ENCODE peak calls at places on chromosomes 12 and 14, in seven cellular contexts. I is endodermal cell, D is thoracic aorta, U is stomach, S is testis, T is tibial artery, O is colonic mucosa. E is an unnamed sample.

GRCh38 chr12:61546296-61546695 is 713.9 kb upstream of the USP15 start:
- DNase-seq in I (peak), D (no peak), U (no peak), S (no peak), T (no peak), O (no peak), E (peak)

GRCh38 chr14:36619131-36619530 is 36.7 kb upstream of the NKX2-8 start:
- DNase-seq in I (no peak), D (no peak), U (no peak), S (no peak), T (no peak), O (no peak), E (no peak)

GRCh38 chr12:88067301-88067700 is 38.1 kb upstream of the C12orf50 start:
- DNase-seq in I (no peak), D (no peak), U (no peak), S (no peak), T (no peak), O (no peak), E (no peak)

GRCh38 chr14:20714593-20715250 is 26.2 kb downstream of the ANG start:
- DNase-seq in I (no peak), D (peak), U (peak), S (peak), T (peak), O (peak), E (peak)

GRCh38 chr14:37232907-37233481 is 35.3 kb downstream of the MIPOL1 start:
- DNase-seq in I (no peak), D (no peak), U (no peak), S (no peak), T (no peak), O (no peak), E (no peak)

GRCh38 chr12:126684703-126685102 is 1582.3 kb upstream of the TMEM132C start:
- DNase-seq in I (no peak), D (no peak), U (no peak), S (no peak), T (no peak), O (no peak), E (no peak)

GRCh38 chr14:74574706-74575105 is 37.3 kb downstream of the LTBP2 start:
- DNase-seq in I (no peak), D (no peak), U (no peak), S (no peak), T (no peak), O (no peak), E (no peak)

GRCh38 chr12:116924558-116925453 is 14.1 kb downstream of the FBXW8 start:
- DNase-seq in I (peak), D (no peak), U (no peak), S (no peak), T (no peak), O (no peak), E (no peak)

GRCh38 chr12:14896477-14897184 is 11.0 kb upstream of the MGP start:
- DNase-seq in I (no peak), D (no peak), U (no peak), S (no peak), T (no peak), O (no peak), E (no peak)
- H3K27ac ChIP-seq in I (no peak), D (peak), U (peak), S (no peak), T (peak), O (no peak), E (peak)

DNA sequence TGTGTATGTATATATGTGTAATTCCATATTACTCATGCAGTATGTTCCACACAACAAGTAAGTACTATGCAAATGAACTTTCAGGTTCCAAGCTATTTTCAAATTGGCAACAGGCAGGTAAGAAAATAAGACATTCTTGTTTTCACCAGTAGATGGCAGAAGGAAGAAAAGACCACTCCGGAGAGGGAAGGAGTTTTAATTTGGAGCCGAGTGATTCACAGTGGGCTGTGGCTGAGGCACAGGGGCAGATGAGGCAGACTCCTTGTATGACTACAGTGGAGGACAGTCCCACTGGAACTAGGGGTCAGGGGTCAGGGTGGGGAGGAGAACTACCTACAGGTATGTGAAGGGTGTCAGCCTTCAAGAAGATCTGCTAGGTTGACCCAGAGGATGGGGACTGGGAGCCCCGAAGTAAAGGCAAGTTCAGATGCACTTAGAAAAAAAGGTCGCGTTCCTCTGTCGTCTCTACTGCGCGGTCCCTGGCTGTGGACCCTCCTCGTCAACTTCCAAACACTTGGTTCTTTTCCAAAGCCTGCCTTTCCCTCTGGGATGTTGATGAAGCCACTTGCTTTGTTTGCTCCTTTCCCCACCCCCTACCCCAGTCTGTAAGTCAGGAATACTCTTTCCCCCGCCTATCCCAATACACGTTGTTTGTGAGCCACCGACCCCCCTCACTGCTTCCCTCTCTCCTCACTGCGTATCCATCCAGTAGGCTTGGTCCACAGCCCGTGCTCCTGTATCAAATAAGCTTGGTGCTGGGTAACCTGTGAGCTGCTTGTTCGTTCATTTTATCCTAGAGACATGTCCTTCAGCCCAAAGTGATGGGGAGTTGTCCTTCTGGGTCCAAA is 24.1 kb downstream of the DDX47 start:
- DNase-seq in I (peak), D (peak), U (peak), S (no peak), T (peak), O (peak), E (no peak)
- TF ChIP-seq CTCF in I (peak), D (peak), U (peak), S (no peak), T (peak), O (peak), E (peak)

GRCh38 chr12:139585-139984 is 73.0 kb downstream of the IQSEC3 start:
- DNase-seq in I (peak), D (no peak), U (no peak), S (no peak), T (no peak), O (no peak), E (no peak)

GRCh38 chr12:145369-145960 is 68.5 kb downstream of the SLC6A12 start:
- DNase-seq in I (no peak), D (no peak), U (no peak), S (no peak), T (no peak), O (no peak), E (no peak)

GRCh38 chr12:144650-145284 is 69.2 kb downstream of the SLC6A12 start:
- DNase-seq in I (no peak), D (no peak), U (no peak), S (no peak), T (no peak), O (peak), E (no peak)

GRCh38 chr12:147242-147641 is 66.7 kb downstream of the SLC6A12 start:
- DNase-seq in I (no peak), D (no peak), U (no peak), S (no peak), T (no peak), O (no peak), E (no peak)

GRCh38 chr12:143964-144649 is 69.8 kb downstream of the SLC6A12 start:
- DNase-seq in I (no peak), D (no peak), U (peak), S (no peak), T (no peak), O (peak), E (no peak)
- H3K4me3 ChIP-seq in I (no peak), D (no peak), U (no peak), S (no peak), T (no peak), O (no peak), E (no peak)

GRCh38 chr12:113062502-113063395 is 6.2 kb downstream of the DTX1 start:
- DNase-seq in I (no peak), D (no peak), U (no peak), S (no peak), T (no peak), O (no peak), E (no peak)

GRCh38 chr12:113063396-113064350 is 7.1 kb downstream of the DTX1 start:
- DNase-seq in I (no peak), D (no peak), U (no peak), S (no peak), T (no peak), O (no peak), E (no peak)

GRCh38 chr12:113065126-113066007 is 8.8 kb downstream of the DTX1 start:
- DNase-seq in I (peak), D (no peak), U (no peak), S (peak), T (no peak), O (no peak), E (no peak)

GRCh38 chr12:113066806-113067400 is 10.4 kb downstream of the DTX1 start:
- DNase-seq in I (peak), D (no peak), U (no peak), S (no peak), T (no peak), O (no peak), E (no peak)

DNA sequence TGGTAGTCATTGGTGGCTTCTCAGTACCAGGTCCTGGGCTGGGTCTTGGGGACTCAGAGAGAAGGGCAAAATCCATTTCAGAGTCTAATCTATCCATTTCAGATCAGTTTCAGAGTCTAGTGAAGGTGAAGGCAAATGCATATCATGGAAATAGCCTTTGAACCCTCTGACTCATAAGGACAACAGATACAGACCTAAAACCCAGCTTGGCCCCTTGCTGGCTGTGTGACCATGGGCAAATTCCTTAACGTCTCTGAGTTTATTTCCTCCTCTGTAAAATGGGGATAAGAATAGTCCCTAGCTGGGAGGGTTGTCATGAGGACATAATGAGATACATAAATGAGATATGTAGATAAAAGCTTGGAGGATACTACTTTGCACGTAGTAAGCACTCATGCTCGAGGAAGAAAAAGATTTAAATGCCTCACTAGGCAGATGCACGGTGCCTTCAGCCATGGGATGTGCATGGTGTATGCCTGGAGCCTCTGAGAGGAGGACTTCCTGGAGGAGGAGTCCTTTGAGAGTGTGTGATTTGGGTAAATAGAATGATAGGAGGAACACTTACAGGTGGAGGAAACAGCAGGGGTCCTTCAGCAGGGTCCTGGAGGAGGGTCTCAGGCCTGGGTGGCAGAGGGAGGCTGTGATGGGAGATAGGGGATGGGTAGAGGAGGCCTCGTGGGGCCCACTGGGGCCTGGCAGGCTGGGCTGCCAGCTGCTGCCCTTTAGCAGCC is 8.0 kb downstream of the DTX1 start:
- DNase-seq in I (no peak), D (no peak), U (no peak), S (no peak), T (no peak), O (no peak), E (no peak)
- H3K27ac ChIP-seq in I (no peak), D (no peak), U (no peak), S (no peak), T (no peak), O (no peak), E (no peak)

GRCh38 chr14:57692671-57693070 is 173.2 kb downstream of the SLC35F4 start:
- DNase-seq in I (no peak), D (no peak), U (no peak), S (no peak), T (no peak), O (no peak), E (no peak)
- TF ChIP-seq CTCF in I (peak), D (no peak), U (no peak), S (peak), T (peak), O (peak), E (no peak)

DNA sequence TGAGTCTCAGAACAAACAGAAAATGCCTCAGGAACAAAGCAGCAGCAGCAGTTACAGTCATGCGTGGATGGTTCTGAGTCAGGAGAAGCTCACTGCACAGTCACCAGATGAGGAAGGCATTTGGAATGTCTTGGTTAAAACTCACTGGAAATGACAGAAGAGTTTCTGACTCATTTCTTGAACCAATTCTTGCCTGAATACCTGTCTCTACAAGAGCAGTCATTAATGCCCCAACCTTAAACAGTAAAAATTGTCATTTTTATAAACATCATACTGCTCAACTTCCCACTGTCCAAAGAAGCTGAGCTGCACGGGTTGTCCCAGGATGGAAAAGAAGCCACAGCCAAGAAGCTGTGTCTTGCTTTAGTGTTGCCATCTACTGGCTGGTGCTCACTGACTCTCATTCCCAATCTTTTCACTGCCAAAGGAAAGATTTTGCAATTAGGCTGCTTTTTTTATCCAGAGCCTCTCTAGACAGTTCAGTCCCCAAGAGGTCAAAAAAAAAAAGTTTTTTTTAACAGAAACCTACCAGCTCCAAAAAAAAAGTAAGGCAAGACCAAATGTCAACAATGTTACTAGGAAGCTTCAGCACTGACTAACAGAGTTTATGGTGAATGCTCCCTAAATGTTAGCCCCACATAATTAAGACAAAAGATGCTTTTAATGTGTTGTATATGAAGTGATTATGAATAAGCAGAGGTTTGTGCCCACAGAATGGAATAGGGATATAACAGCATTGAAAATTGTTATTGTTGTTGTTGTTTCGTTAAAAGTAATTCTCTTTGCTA is 40.4 kb downstream of the KICS2 start:
- DNase-seq in I (peak), D (peak), U (peak), S (peak), T (peak), O (peak), E (peak)
- H3K4me3 ChIP-seq in I (no peak), D (peak), U (no peak), S (no peak), T (peak), O (no peak), E (no peak)

GRCh38 chr12:124567035-124567672 is at the start of gene NCOR2:
- DNase-seq in I (peak), D (no peak), U (no peak), S (no peak), T (no peak), O (no peak), E (no peak)

GRCh38 chr12:124569375-124570148 is 2.1 kb upstream of the NCOR2 start:
- DNase-seq in I (peak), D (no peak), U (no peak), S (peak), T (no peak), O (no peak), E (no peak)

GRCh38 chr12:124570810-124571209 is 3.4 kb upstream of the NCOR2 start:
- DNase-seq in I (no peak), D (no peak), U (no peak), S (no peak), T (no peak), O (no peak), E (no peak)

GRCh38 chr12:124567673-124568373 is 411 bp upstream of the NCOR2 start:
- DNase-seq in I (peak), D (peak), U (peak), S (peak), T (peak), O (peak), E (peak)

DNA sequence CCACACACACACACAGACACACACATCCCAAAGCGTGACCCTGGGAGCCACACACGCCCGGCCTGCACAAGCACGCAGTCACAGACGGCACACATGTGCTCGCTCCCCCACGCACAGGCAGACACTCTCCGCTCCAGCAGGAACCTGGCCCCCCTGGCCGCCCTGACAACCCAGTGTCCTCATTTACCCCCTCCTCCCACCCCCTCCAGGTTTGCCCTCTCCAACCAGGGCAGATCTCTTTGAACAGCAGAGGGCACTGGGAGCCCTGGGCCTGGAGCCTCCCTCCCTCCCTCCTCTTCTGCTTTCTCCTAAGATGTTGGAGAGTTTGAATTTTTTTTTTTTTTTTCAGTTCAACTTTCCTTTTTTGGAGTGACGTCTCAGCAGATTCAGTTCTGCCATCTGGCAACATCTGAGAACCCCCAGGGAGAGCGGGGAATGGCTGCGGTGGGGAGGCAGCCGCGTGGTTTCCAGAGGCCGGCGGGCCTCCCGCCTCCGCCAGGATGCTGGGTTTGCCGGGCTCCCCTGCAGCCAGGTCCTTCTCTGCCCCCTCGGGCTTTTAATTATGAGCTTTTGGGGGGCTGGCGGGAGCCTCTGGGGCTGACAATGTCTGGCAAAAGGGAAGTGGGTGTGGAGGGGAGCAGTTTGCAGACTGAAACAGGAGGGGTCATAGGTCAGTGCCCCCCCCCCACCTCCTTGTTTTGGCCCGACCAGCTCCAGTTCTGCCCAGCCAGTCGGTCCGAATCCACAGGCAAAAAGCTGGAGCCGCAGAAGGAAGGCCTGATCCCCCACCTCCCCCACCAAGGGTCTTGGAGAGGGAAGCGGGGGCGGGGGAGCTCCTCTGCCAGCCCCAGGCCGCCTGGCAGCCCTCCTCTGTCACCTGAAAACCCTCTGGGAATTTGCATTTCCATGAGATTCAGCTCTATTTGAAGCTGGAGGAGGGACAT is 1.3 kb upstream of the NCOR2 start:
- DNase-seq in I (peak), D (no peak), U (peak), S (peak), T (peak), O (peak), E (peak)
- H3K27ac ChIP-seq in I (peak), D (peak), U (peak), S (peak), T (peak), O (peak), E (peak)

DNA sequence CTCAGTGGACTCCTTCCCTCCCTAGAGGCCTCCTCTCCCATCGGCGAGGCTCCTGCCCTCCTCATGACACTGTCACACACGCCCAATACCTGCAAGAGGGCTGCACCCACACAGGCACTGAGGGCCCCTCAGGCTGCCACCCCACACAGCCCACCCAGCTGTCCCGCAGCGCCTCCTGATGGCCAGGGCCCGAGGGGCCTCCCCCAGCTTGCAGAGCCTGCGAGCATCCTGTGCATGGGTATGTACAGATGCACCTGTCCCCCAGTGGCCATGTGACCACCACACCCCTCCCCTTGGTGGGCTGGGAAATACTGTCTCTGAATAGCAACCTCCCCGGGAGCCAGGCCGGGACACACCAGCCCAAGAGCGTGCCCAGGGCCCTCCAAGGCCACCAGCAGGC is 19.0 kb upstream of the NUDT14 start:
- DNase-seq in I (no peak), D (no peak), U (no peak), S (no peak), T (no peak), O (no peak), E (no peak)
- TF ChIP-seq CTCF in I (peak), D (no peak), U (no peak), S (no peak), T (no peak), O (no peak), E (no peak)

E was measured in prostate gland.